ENCODE peak calls at places on chromosomes 5 and 9, in six cellular contexts. Q is A549, S is uterus, B is transverse colon, X is ovary, Z is esophagus squamous epithelium. U is an unnamed sample.

GRCh38 chr5:77893225-77893860 is 117.2 kb upstream of the TBCA start:
- DNase-seq in Q (peak), S (no peak), B (no peak), X (no peak), Z (no peak), U (no peak)

GRCh38 chr5:101637599-101637998 is 658.5 kb downstream of the SLCO4C1 start:
- DNase-seq in Q (no peak), S (no peak), B (no peak), X (no peak), Z (no peak), U (no peak)

GRCh38 chr5:72246954-72247442 is 73.0 kb downstream of the MRPS27 start:
- DNase-seq in Q (no peak), S (no peak), B (no peak), X (no peak), Z (no peak), U (no peak)

GRCh38 chr5:177427919-177428573 is 1.6 kb downstream of the GRK6 start:
- DNase-seq in Q (no peak), S (no peak), B (peak), X (no peak), Z (no peak), U (no peak)

GRCh38 chr9:87443461-87443860 is 54.2 kb upstream of the DAPK1 start:
- DNase-seq in Q (no peak), S (no peak), B (no peak), X (no peak), Z (no peak), U (no peak)

GRCh38 chr5:136028782-136029742 is at the start of gene TGFBI:
- DNase-seq in Q (peak), S (peak), B (peak), X (peak), Z (no peak), U (no peak)

GRCh38 chr5:4362411-4362810 is 766.8 kb downstream of the IRX1 start:
- DNase-seq in Q (no peak), S (no peak), B (no peak), X (no peak), Z (no peak), U (no peak)

GRCh38 chr9:89664896-89665329 is 60.1 kb downstream of the GADD45G start:
- DNase-seq in Q (no peak), S (no peak), B (peak), X (no peak), Z (no peak), U (peak)

GRCh38 chr5:87245451-87245850 is 22.2 kb upstream of the RASA1 start:
- DNase-seq in Q (no peak), S (no peak), B (no peak), X (no peak), Z (no peak), U (no peak)

GRCh38 chr9:117526674-117527073 is 111.8 kb upstream of the ASTN2 start:
- DNase-seq in Q (no peak), S (no peak), B (no peak), X (no peak), Z (no peak), U (no peak)

DNA sequence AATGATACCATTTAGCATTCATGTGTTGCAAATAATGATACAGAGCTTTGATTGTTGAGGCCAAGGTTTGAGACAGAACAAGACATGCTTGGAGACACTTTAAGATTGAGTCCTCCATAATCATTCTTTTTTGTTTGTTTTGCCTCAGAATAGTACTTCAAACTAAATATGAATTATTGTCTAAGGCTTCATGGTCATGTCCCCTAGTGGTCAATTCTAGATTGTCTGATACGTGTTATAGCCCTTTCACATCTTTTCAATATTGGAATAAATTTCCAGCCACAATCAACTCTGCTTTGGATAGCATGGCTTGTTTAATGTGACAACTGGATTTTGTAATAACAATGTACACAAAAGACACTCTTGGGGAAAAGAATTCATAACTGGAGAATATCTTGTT is 64.2 kb downstream of the PRLR start:
- DNase-seq in Q (no peak), S (no peak), B (no peak), X (no peak), Z (no peak), U (no peak)
- H3K4me3 ChIP-seq in Q (no peak), S (no peak), B (no peak), X (no peak), Z (no peak), U (no peak)

GRCh38 chr9:136527131-136527530 is 18.7 kb downstream of the NOTCH1 start:
- DNase-seq in Q (no peak), S (no peak), B (no peak), X (no peak), Z (no peak), U (no peak)

GRCh38 chr9:136525207-136525606 is 20.6 kb downstream of the NOTCH1 start:
- DNase-seq in Q (no peak), S (no peak), B (no peak), X (no peak), Z (no peak), U (no peak)

GRCh38 chr9:136527721-136528710 is 17.8 kb downstream of the NOTCH1 start:
- DNase-seq in Q (peak), S (no peak), B (peak), X (no peak), Z (no peak), U (no peak)

GRCh38 chr9:136525841-136526499 is 19.9 kb downstream of the NOTCH1 start:
- DNase-seq in Q (no peak), S (no peak), B (peak), X (no peak), Z (no peak), U (no peak)

DNA sequence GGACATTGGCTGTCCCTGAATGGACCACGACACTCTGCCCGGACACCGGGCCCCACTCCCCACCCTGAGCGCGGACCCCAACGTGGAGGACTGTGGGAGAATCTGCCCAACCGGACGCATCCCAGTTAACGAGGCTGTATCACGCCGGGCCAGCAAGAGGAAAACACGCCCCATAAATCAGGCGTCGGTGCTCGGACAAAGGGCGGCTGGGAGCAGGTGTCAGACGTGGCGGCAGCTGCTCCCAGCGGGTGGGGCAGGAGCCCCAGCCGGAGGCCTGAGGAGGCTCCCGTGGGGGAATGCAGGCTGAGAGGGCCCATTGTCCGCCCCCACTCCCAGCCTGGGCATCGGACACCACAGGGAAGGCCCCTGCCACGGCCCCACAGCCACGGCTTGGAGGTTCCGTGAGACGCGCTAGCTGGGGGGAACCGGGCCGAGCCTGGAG is 19.2 kb downstream of the NOTCH1 start:
- DNase-seq in Q (no peak), S (no peak), B (peak), X (no peak), Z (no peak), U (no peak)
- TF ChIP-seq POLR2A in Q (no peak), S (no peak), B (peak), X (no peak), Z (no peak), U (no peak)

DNA sequence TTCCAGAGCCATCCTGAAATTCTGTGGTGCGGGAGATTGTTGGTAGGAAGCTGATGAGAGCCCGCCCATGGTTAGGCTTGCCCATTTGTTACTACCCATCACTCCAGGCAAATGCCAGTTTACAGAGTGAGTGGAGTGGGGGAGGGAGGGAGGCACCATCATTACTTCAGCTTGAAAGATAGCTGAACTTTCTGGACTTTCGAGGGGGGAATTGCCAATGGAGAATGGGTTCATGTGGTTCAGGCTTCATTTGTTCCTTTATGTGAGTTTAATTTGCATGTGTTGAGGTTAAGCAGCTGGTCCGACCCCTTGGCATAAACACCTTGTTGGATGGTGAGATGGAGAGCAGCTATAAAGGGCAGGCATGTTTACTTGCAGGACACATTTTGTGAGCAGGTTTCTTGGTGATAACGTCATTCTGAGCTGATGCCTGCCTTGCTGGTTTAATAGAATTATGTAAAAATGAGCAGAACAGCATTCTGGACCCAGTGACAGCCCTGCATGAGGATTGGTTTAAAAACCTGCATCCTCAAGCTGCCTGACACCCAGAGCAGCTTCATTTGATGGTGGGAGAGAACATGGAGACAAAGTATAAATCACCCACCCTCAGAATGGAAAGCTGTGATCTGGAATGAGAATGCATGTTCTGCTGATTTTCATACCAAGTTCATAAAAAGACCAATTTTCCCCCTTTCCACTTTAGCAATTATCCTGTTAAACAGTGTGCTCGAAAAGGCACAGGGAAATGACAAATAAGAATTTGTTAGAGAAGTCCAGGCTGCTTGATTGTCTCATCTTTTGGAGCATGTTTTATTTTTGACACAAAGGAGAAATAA is 106.3 kb downstream of the TRIO start:
- DNase-seq in Q (no peak), S (no peak), B (no peak), X (no peak), Z (no peak), U (no peak)
- H3K4me3 ChIP-seq in Q (no peak), S (no peak), B (no peak), X (no peak), Z (no peak), U (no peak)

DNA sequence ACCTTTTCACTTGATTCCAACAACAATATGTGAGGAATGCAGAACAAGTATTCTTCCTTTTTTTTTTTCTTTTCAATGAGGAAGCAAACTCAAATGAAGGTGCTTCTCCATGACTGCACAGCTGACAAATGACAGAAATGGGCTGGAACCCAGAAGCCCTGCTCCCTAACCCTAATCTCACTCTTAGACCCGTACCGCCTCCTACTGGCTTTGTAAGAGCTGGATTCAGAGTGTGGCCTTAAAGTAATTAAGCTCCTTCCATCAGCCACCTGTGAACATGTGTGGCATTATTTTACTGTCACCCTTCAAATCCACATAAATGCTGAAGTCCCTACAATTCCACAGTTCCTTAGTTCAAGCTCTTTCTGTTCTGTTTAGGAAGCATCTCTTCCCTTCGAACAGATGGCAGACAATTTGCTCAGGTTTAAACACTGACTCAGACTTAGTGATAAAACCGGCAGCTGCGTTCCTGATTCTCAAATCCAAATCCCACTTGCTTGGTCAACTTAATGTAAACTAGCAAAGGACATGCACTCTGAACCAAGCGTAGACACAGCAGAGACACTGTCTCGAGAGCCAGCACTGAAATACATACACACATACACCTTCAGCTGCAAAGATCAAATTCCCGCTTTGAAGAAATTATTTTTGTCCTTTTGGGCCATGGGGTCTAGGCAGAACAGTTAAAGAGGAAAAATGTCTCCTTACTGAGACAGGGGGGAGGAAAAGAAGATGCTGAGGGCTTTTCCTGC is 316.7 kb upstream of the TLE4 start:
- DNase-seq in Q (no peak), S (no peak), B (no peak), X (no peak), Z (no peak), U (no peak)
- TF ChIP-seq POLR2A in Q (no peak), S (no peak), B (no peak), X (no peak), Z (no peak), U (no peak)

GRCh38 chr9:19378154-19378553 is 1.9 kb downstream of the RPS6 start:
- DNase-seq in Q (no peak), S (no peak), B (no peak), X (no peak), Z (no peak), U (no peak)
- H3K4me3 ChIP-seq in Q (peak), S (no peak), B (no peak), X (no peak), Z (peak), U (peak)

GRCh38 chr9:124947727-124948391 is 7.0 kb upstream of the GOLGA1 start:
- DNase-seq in Q (no peak), S (no peak), B (no peak), X (no peak), Z (no peak), U (no peak)

GRCh38 chr9:124949387-124949786 is 8.5 kb upstream of the GOLGA1 start:
- DNase-seq in Q (no peak), S (no peak), B (no peak), X (no peak), Z (no peak), U (no peak)

GRCh38 chr9:124950050-124950718 is 9.3 kb upstream of the GOLGA1 start:
- DNase-seq in Q (no peak), S (no peak), B (no peak), X (no peak), Z (no peak), U (no peak)

GRCh38 chr9:124941689-124942561 is 1.0 kb upstream of the GOLGA1 start:
- DNase-seq in Q (peak), S (peak), B (peak), X (peak), Z (peak), U (no peak)

GRCh38 chr9:124946167-124946566 is 5.3 kb upstream of the GOLGA1 start:
- DNase-seq in Q (no peak), S (no peak), B (no peak), X (no peak), Z (no peak), U (no peak)
- TF ChIP-seq POLR2A in Q (no peak), S (no peak), B (no peak), X (no peak), Z (no peak), U (no peak)

DNA sequence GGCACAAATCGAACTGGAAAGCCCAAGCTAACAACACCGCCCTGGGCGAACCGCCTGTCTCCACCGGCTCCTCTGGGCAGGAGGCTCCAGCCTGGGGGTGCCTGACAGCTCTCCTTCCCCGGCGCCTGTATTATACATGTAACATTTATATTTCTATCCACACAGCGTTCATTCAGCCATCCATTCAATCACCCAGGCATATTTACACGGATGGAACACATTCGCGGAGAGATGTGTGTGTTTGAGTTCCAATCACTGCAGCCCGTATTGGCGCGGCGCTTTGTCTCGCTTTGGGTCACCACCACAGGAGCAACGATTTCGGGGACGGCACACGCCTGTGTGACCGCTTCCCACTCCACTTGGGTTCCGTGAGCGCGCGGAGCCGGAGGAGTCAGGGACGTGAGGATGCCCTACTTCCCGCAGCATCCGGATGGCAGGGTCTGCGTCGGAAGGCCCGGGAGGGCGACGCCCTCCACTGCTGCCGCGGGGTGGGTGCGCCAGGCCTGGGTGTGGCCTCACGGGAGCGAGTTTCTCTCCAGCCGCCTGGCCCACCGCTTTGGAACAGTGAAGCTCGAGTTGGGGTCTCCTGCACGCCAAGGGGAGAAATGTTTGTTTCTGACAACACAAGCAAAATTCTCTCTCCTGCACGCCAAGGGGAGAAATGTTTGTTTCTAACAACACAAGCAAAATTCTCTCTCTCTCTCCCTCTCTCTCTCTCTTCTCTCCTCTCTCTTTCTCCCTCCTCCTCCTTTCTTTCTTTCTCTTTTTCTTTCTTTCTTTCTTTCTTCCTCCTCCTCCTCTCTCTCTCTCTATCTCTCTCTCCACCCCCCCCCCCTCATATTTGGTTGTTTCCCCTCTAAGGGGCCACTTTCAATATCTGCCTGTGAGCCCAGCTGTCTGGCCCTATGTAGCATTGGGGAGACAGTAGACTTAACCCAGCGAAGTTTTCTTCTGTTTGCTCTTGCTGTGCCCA is 1.1 kb upstream of the SV2C start:
- DNase-seq in Q (no peak), S (no peak), B (no peak), X (no peak), Z (no peak), U (no peak)
- H3K4me3 ChIP-seq in Q (no peak), S (peak), B (no peak), X (no peak), Z (peak), U (no peak)

DNA sequence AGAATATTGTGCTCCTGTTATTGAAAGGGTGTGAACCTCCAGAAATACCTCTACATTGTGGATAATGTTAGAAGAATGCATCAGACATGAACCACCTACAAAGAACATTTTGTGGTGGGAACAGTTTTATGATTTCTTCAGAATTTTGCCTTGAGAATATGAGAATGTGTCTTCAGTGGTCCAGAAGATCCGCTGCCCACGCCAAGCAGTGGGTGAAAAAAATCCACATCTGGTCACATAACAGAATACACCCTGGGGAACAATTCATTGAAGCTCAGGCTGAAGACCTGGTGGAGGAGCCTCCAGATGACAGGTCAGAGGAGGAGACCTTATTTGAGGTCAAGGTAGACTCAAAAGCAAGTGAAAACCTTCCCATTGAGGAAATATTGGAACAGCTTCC is 69.1 kb downstream of the DEPDC1B start:
- DNase-seq in Q (no peak), S (no peak), B (no peak), X (no peak), Z (no peak), U (no peak)
- TF ChIP-seq POLR2A in Q (no peak), S (no peak), B (no peak), X (no peak), Z (no peak), U (no peak)

DNA sequence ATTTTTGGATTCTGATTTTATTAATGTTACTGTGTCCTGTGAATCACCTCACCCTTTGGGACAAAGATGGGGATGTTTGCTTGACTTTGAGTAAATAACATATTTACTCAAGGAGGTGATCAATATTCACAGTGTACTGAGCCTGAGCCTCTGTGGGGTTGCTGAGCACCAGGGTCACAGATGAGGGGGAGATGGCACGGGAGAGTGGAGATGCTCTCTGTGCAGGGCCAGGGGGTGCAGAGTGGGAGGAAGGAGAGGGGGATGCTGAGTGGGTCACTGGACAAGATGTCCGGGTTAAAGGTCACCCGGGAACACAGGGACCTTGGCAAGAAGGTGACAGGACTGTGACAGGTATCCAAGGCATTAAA is 4.0 kb downstream of the SQSTM1 start:
- DNase-seq in Q (no peak), S (no peak), B (no peak), X (no peak), Z (no peak), U (no peak)
- H3K4me3 ChIP-seq in Q (peak), S (no peak), B (no peak), X (no peak), Z (no peak), U (peak)

DNA sequence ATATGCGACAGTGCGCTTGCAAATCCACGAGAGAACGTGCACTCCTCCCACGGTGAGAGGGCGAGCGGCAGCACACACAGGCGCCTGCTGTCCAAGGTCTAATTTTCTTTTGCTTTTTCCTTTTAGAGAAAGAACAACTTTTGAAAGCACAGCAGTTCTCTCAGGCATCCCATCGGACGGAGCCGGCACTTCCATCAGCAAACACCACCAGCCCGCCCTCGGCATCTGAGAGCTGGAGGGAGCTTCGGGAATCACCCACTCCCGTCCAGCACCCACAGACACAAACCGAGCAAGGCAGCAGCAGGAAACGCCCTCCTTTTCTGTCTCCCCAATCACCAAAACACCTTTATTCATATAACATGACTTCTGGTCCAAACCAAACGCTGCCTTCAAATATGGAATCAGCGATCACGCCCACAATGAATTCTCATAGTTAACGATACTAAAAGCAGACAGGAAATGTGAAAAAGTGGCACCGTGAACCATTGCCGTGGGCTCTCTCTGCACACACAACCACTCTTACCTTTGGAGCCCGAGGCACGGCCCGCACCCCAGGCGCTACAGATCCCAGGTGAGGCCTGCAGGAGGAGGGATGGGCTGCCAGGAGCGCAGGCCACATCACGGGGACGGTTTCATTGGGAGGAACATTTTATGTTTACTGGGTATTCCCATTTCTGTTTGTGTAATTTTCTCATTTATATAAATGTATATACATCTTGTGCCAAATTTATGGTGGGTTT is 14.2 kb downstream of the LPCAT1 start:
- DNase-seq in Q (no peak), S (peak), B (no peak), X (no peak), Z (no peak), U (no peak)
- TF ChIP-seq POLR2A in Q (no peak), S (no peak), B (no peak), X (no peak), Z (no peak), U (no peak)

U was measured in vagina.